ENCODE peak calls at places on chromosomes 7 and 10, in six cellular contexts. T is neuronal stem cell; O is body of pancreas; M is sigmoid colon; N is right lobe of liver; V is CD4-positive, alpha-beta memory T cell. X is an unnamed sample.
A peak's percentile ranks its signal among the peaks of the same experiment; 100 is the strongest.

GRCh38 chr10:95597788-95598187 is 36.6 kb upstream of the SORBS1 start:
- DNase-seq in V (no peak), M (no peak), N (no peak), T (no peak), O (no peak), X (no peak)

GRCh38 chr7:30057741-30058140 is 29.5 kb downstream of the PLEKHA8 start:
- DNase-seq in O (no peak), M (no peak), V (no peak), T (no peak), N (no peak), X (no peak)

GRCh38 chr10:108688314-108688713 is 1235.0 kb downstream of the XPNPEP1 start:
- DNase-seq in V (no peak), O (no peak), M (no peak), T (no peak), N (no peak), X (no peak)

GRCh38 chr7:48337012-48337621 is 165.9 kb downstream of the ABCA13 start:
- DNase-seq in V (no peak), N (no peak), O (peak; percentile 18), M (no peak), T (peak; percentile 15), X (no peak)

GRCh38 chr7:51067757-51068156 is 248.9 kb downstream of the COBL start:
- DNase-seq in M (peak; percentile 76), V (peak; percentile 23), T (peak; percentile 74), O (peak; percentile 74), N (peak; percentile 40), X (peak; percentile 19)

GRCh38 chr7:309586-310228 is 19.7 kb downstream of the FOXL3 start:
- DNase-seq in N (no peak), T (no peak), V (no peak), O (no peak), M (no peak), X (no peak)

GRCh38 chr7:29764227-29764626 is 42.1 kb upstream of the WIPF3 start:
- DNase-seq in O (peak; percentile 11), T (no peak), V (no peak), N (no peak), M (no peak), X (no peak)

GRCh38 chr10:22560391-22561239 is 153.8 kb downstream of the PIP4K2A start:
- DNase-seq in M (no peak), T (peak; percentile 48), O (no peak), N (no peak), V (no peak), X (no peak)

GRCh38 chr7:82364048-82364447 is 79.5 kb downstream of the CACNA2D1 start:
- DNase-seq in O (no peak), N (no peak), M (no peak), T (no peak), V (no peak), X (no peak)

GRCh38 chr10:602391-603005 is 87.0 kb downstream of the DIP2C start:
- DNase-seq in M (no peak), O (no peak), T (no peak), V (no peak), N (no peak), X (no peak)

GRCh38 chr7:123916240-123916724 is 8.8 kb upstream of the SPAM1 start:
- DNase-seq in O (no peak), N (no peak), T (peak; percentile 61), M (no peak), V (no peak), X (no peak)

GRCh38 chr10:19929466-19930140 is 113.4 kb downstream of the PLXDC2 start:
- DNase-seq in T (no peak), O (no peak), V (no peak), N (no peak), M (no peak), X (no peak)

GRCh38 chr7:117188949-117189348 is 133.9 kb downstream of the WNT2 start:
- DNase-seq in V (no peak), N (no peak), O (no peak), M (no peak), T (no peak), X (no peak)

GRCh38 chr7:130144632-130145171 is 60.5 kb downstream of the TMEM209 start:
- DNase-seq in M (no peak), V (no peak), O (peak; percentile 56), T (no peak), N (no peak), X (no peak)

GRCh38 chr10:55793024-55793423 is 568.0 kb downstream of the ZWINT start:
- DNase-seq in V (no peak), O (no peak), T (no peak), N (no peak), M (no peak), X (no peak)

GRCh38 chr7:92478095-92478494 is 349 bp upstream of the ERVW-1 start:
- DNase-seq in M (no peak), N (no peak), O (no peak), T (no peak), V (no peak), X (no peak)

GRCh38 chr10:110311357-110311949 is 6.7 kb upstream of the SMNDC1 start:
- DNase-seq in N (peak; percentile 29), V (peak; percentile 43), M (no peak), T (peak; percentile 59), O (peak; percentile 67), X (no peak)

GRCh38 chr10:100223879-100224278 is 5.5 kb downstream of the CHUK start:
- DNase-seq in O (no peak), T (no peak), V (no peak), M (no peak), N (no peak), X (no peak)

GRCh38 chr7:32218741-32219283 is 148.6 kb upstream of the PDE1C start:
- DNase-seq in N (no peak), M (no peak), O (no peak), V (no peak), T (no peak), X (no peak)

GRCh38 chr10:103396789-103397087 is 312 bp downstream of the PDCD11 start:
- DNase-seq in M (no peak), N (no peak), T (no peak), V (no peak), O (no peak), X (no peak)

GRCh38 chr10:87685832-87686589 is 26.3 kb downstream of the PAPSS2 start:
- DNase-seq in M (no peak), O (peak; percentile 53), T (no peak), V (no peak), N (no peak), X (no peak)

GRCh38 chr10:61986788-61987187 is 85.3 kb downstream of the ARID5B start:
- DNase-seq in N (no peak), O (no peak), M (no peak), T (no peak), V (no peak), X (no peak)

GRCh38 chr10:115963848-115964247 is 309.2 kb downstream of the GFRA1 start:
- DNase-seq in N (no peak), V (no peak), T (no peak), O (no peak), M (no peak), X (no peak)

GRCh38 chr10:21336476-21337170 is 188.9 kb downstream of the SKIDA1 start:
- DNase-seq in N (peak; percentile 37), M (no peak), T (peak; percentile 37), V (no peak), O (peak; percentile 60), X (no peak)

GRCh38 chr7:157837561-157837960 is 500.8 kb downstream of the DNAJB6 start:
- DNase-seq in T (no peak), V (no peak), M (no peak), O (no peak), N (no peak), X (no peak)
- H3K9me3 ChIP-seq in T (no peaks in the 10 kb centered on the region), V (no peaks in the 10 kb centered on the region), M (no peaks in the 10 kb centered on the region), O (no peaks in the 10 kb centered on the region), N (no peaks in the 10 kb centered on the region), X (no peaks in the 10 kb centered on the region)

DNA sequence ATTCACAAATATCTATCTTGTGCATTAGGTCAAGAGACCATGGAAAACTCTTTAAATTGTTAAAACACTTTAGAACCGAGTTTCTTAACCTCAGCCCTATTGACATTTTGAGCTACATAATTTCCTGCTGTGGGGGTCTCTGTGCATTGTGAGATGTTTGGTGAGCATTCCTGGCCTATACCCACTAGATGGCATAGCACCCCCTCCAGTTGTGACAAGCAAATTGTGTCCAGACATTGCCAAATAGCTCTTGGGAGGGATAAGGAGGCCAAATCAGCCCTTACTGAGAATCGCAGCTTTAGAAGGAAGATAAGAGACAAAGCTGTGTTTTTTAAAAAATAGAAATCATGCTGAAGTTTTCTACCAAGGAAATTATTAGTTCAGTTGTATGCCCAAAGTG is 1158.5 kb upstream of the C7orf33 start:
- DNase-seq in N (no peak), M (no peak), V (no peak), O (no peak), T (peak; percentile 45), X (no peak)
- H3K9me3 ChIP-seq in N (no peaks in the 10 kb centered on the region), M (no peaks in the 10 kb centered on the region), V (peaks cover 3% of the 10 kb centered on the region), O (no peaks in the 10 kb centered on the region), T (no peaks in the 10 kb centered on the region), X (no peaks in the 10 kb centered on the region)

GRCh38 chr10:80372675-80373074 is 16.1 kb downstream of the DYDC2 start:
- DNase-seq in N (no peak), O (no peak), T (no peak), V (no peak), M (no peak), X (no peak)

GRCh38 chr10:80365510-80365909 is 8.9 kb downstream of the DYDC2 start:
- DNase-seq in O (no peak), N (no peak), T (no peak), V (no peak), M (no peak), X (no peak)

GRCh38 chr10:80373566-80373965 is 17.0 kb downstream of the DYDC2 start:
- DNase-seq in N (no peak), T (no peak), M (no peak), O (no peak), V (no peak), X (no peak)

GRCh38 chr10:80371462-80371861 is 14.9 kb downstream of the DYDC2 start:
- DNase-seq in M (no peak), N (no peak), O (no peak), V (no peak), T (no peak), X (no peak)
- H3K9me3 ChIP-seq in M (peaks cover 11% of the 10 kb centered on the region), N (no peaks in the 10 kb centered on the region), O (no peaks in the 10 kb centered on the region), V (peaks cover 6% of the 10 kb centered on the region), T (peaks cover 11% of the 10 kb centered on the region), X (no peaks in the 10 kb centered on the region)

GRCh38 chr7:157825325-157825724 is 488.5 kb downstream of the DNAJB6 start:
- DNase-seq in M (no peak), T (no peak), O (no peak), V (no peak), N (no peak), X (no peak)

GRCh38 chr7:157827045-157827862 is 490.4 kb downstream of the DNAJB6 start:
- DNase-seq in N (no peak), M (no peak), V (peak; percentile 20), O (no peak), T (no peak), X (no peak)

GRCh38 chr7:157828190-157828589 is 491.4 kb downstream of the DNAJB6 start:
- DNase-seq in T (no peak), V (no peak), N (no peak), M (no peak), O (no peak), X (no peak)

GRCh38 chr7:157827863-157828160 is 491.0 kb downstream of the DNAJB6 start:
- DNase-seq in V (no peak), T (no peak), M (no peak), N (no peak), O (no peak), X (no peak)

DNA sequence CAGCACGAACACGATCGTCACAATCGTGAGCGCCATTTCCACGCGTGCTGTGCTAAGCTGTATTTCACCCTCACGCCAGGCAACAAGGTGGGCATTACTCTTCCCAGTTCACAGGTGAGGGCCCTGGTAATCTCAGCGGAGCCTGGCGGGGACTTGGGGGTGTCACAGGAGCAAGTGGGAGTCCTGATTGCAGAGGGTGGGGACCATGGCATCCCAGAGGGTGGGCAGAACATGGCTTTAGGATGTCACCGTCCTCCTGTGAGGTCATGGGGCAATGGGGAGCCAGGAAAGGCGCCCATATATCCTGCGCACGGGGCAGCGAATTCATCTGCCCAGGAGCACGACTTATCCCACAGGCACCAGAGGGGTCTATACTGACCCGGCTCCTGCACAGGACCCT is 489.8 kb downstream of the DNAJB6 start:
- DNase-seq in M (no peak), T (no peak), V (no peak), O (no peak), N (no peak), X (no peak)
- H3K9me3 ChIP-seq in M (no peaks in the 10 kb centered on the region), T (no peaks in the 10 kb centered on the region), V (no peaks in the 10 kb centered on the region), O (no peaks in the 10 kb centered on the region), N (no peaks in the 10 kb centered on the region), X (no peaks in the 10 kb centered on the region)